ENCODE peak calls at places on chromosomes 11 and 22, in seven cellular contexts. Q is HuH-7.5; A is nephron progenitor cell; Z is colonic mucosa; E is neural crest cell; B is stimulated activated naive B cell treated with anti-CD40 and anti-IgM and Interleukin-4, amounts not matched to agents 10 μg/mL and 1 μg/mL and 100 μg/mL, for 72 hours; X is MM.1S. M is an unnamed sample.

GRCh38 chr11:128246364-128247234 is 340.8 kb downstream of the ETS1 start:
- DNase-seq in B (no peak), E (no peak), A (peak), Q (no peak), X (no peak), Z (no peak), M (no peak)

GRCh38 chr11:60891103-60891741 is 15.2 kb downstream of the PRPF19 start:
- DNase-seq in B (no peak), Z (no peak), E (no peak), X (no peak), Q (no peak), A (no peak), M (no peak)

GRCh38 chr11:85737738-85738137 is 51.7 kb upstream of the CCDC89 start:
- DNase-seq in X (no peak), B (no peak), Z (peak), A (no peak), E (no peak), Q (no peak), M (no peak)

GRCh38 chr11:30107899-30108298 is 91.1 kb upstream of the KCNA4 start:
- DNase-seq in X (no peak), Z (no peak), E (no peak), A (no peak), B (no peak), Q (no peak), M (peak)

GRCh38 chr11:1882265-1883238 is 9.1 kb downstream of the PRR33 start:
- DNase-seq in X (peak), Q (peak), A (peak), B (peak), E (peak), Z (peak), M (peak)

GRCh38 chr22:47816121-47816915 is 1053.9 kb downstream of the TBC1D22A start:
- DNase-seq in B (no peak), Z (no peak), Q (no peak), A (no peak), E (no peak), X (no peak), M (no peak)

GRCh38 chr11:125173556-125173955 is 9.0 kb downstream of the PKNOX2 start:
- DNase-seq in Z (no peak), B (no peak), A (no peak), E (no peak), X (no peak), Q (no peak), M (no peak)

GRCh38 chr11:88434333-88434976 is 96.9 kb upstream of the CTSC start:
- DNase-seq in E (no peak), A (no peak), B (no peak), X (no peak), Q (no peak), Z (no peak), M (no peak)

GRCh38 chr11:60777572-60777971 is 7.6 kb upstream of the MS4A10 start:
- DNase-seq in Q (no peak), E (no peak), Z (no peak), B (no peak), X (no peak), A (no peak), M (no peak)

GRCh38 chr22:16789860-16790493 is 35.2 kb downstream of the XKR3 start:
- DNase-seq in E (no peak), Z (no peak), A (no peak), X (peak), B (no peak), Q (no peak), M (no peak)

GRCh38 chr11:4672470-4672869 is 25.2 kb downstream of the OR51E2 start:
- DNase-seq in B (no peak), Q (no peak), A (no peak), X (no peak), Z (no peak), E (no peak), M (no peak)

GRCh38 chr11:87851234-87851633 is 324.0 kb downstream of the RAB38 start:
- DNase-seq in A (no peak), Z (no peak), B (no peak), Q (no peak), X (no peak), E (no peak), M (no peak)

GRCh38 chr11:113260541-113260940 is 53.8 kb upstream of the TTC12 start:
- DNase-seq in A (no peak), E (no peak), Q (no peak), B (no peak), Z (no peak), X (no peak), M (no peak)

GRCh38 chr22:37777122-37777687 is 30.5 kb upstream of the GCAT start:
- DNase-seq in X (peak), B (peak), Q (no peak), Z (peak), A (peak), E (no peak), M (no peak)

GRCh38 chr11:36512016-36512415 is 1.9 kb upstream of the TRAF6 start:
- DNase-seq in A (no peak), B (no peak), Q (no peak), Z (peak), X (no peak), E (no peak), M (no peak)

GRCh38 chr11:64643258-64643881 is 52.4 kb downstream of the SLC22A12 start:
- DNase-seq in A (peak), Q (no peak), X (no peak), B (no peak), E (no peak), Z (no peak), M (no peak)

GRCh38 chr11:133945087-133945974 is 11.4 kb downstream of the IGSF9B start:
- DNase-seq in Q (no peak), X (no peak), E (no peak), B (no peak), Z (no peak), A (no peak), M (no peak)

GRCh38 chr11:67483901-67484665 is 1.3 kb downstream of the AIP start:
- DNase-seq in E (no peak), B (no peak), X (no peak), A (no peak), Q (no peak), Z (peak), M (no peak)

GRCh38 chr11:95066721-95067041 is at the start of gene SRSF8:
- DNase-seq in X (peak), B (no peak), Z (no peak), Q (no peak), E (no peak), A (no peak), M (no peak)

GRCh38 chr11:44484211-44484610 is 81.3 kb upstream of the CD82 start:
- DNase-seq in A (peak), B (no peak), Z (no peak), E (peak), X (no peak), Q (peak), M (no peak)

GRCh38 chr22:17880020-17880419 is 105.8 kb upstream of the BID start:
- DNase-seq in Z (no peak), X (no peak), B (no peak), E (no peak), A (no peak), Q (no peak), M (no peak)

GRCh38 chr22:24178502-24179440 is 2.5 kb upstream of the SUSD2 start:
- DNase-seq in A (peak), B (no peak), Z (no peak), X (no peak), Q (no peak), E (no peak), M (no peak)

GRCh38 chr11:130762342-130763037 is 153.8 kb downstream of the SNX19 start:
- DNase-seq in Q (no peak), E (no peak), B (no peak), A (no peak), X (no peak), Z (no peak), M (no peak)

GRCh38 chr11:43830928-43831440 is 49.6 kb upstream of the ALKBH3 start:
- DNase-seq in X (no peak), Z (no peak), E (no peak), B (no peak), Q (no peak), A (no peak), M (peak)

GRCh38 chr11:28984216-28984615 is 876.0 kb downstream of the METTL15 start:
- DNase-seq in Z (no peak), A (no peak), Q (no peak), B (no peak), X (no peak), E (no peak), M (no peak)

GRCh38 chr11:129392995-129393394 is 17.3 kb downstream of the BARX2 start:
- DNase-seq in Q (no peak), Z (no peak), B (no peak), E (no peak), A (no peak), X (no peak), M (no peak)

GRCh38 chr22:19174106-19175025 is 4.2 kb downstream of the SLC25A1 start:
- DNase-seq in X (no peak), A (peak), Q (no peak), E (no peak), Z (no peak), B (peak), M (no peak)

GRCh38 chr11:58573451-58574104 is 2.1 kb downstream of the LPXN start:
- DNase-seq in B (peak), Z (peak), X (peak), A (no peak), Q (no peak), E (no peak), M (peak)

GRCh38 chr11:26512196-26512595 is 59.9 kb downstream of the MUC15 start:
- DNase-seq in Q (no peak), X (no peak), Z (no peak), E (no peak), A (no peak), B (no peak), M (no peak)